ENCODE peak calls at places on chromosomes 12 and 14, in eight cellular contexts. One of them, this sample, is unnamed.

GRCh38 chr12:69575346-69575745 is 9.9 kb upstream of the CCT2 start:
- DNase-seq in GM04503: no peak
- DNase-seq in kidney: no peak
- DNase-seq in SK-N-DZ: no peak
- DNase-seq in brain microvascular endothelial cell: no peak
- DNase-seq in frontal cortex: no peak
- DNase-seq in HEK293T: no peak
- DNase-seq in cardiac muscle cell: no peak
- DNase-seq in this sample: peak

GRCh38 chr14:51529731-51530130 is 122.0 kb upstream of the FRMD6 start:
- DNase-seq in kidney: no peak
- DNase-seq in GM04503: no peak
- DNase-seq in HEK293T: no peak
- DNase-seq in brain microvascular endothelial cell: no peak
- DNase-seq in SK-N-DZ: no peak
- DNase-seq in cardiac muscle cell: no peak
- DNase-seq in frontal cortex: no peak
- DNase-seq in this sample: no peak

GRCh38 chr12:17076335-17076734 is 470.4 kb upstream of the LMO3 start:
- DNase-seq in kidney: no peak
- DNase-seq in HEK293T: no peak
- DNase-seq in GM04503: no peak
- DNase-seq in frontal cortex: no peak
- DNase-seq in cardiac muscle cell: no peak
- DNase-seq in brain microvascular endothelial cell: no peak
- DNase-seq in SK-N-DZ: no peak
- DNase-seq in this sample: no peak

GRCh38 chr14:96049932-96050331 is 10.8 kb downstream of the C14orf132 start:
- DNase-seq in brain microvascular endothelial cell: no peak
- DNase-seq in SK-N-DZ: no peak
- DNase-seq in kidney: no peak
- DNase-seq in HEK293T: no peak
- DNase-seq in frontal cortex: no peak
- DNase-seq in cardiac muscle cell: no peak
- DNase-seq in GM04503: no peak
- DNase-seq in this sample: no peak

GRCh38 chr14:79117561-79117960 is 947.4 kb downstream of the NRXN3 start:
- DNase-seq in HEK293T: no peak
- DNase-seq in brain microvascular endothelial cell: no peak
- DNase-seq in GM04503: no peak
- DNase-seq in cardiac muscle cell: no peak
- DNase-seq in SK-N-DZ: no peak
- DNase-seq in frontal cortex: no peak
- DNase-seq in kidney: no peak
- DNase-seq in this sample: no peak

GRCh38 chr12:90936230-90937005 is 18.6 kb downstream of the CCER1 start:
- DNase-seq in brain microvascular endothelial cell: no peak
- DNase-seq in HEK293T: no peak
- DNase-seq in cardiac muscle cell: no peak
- DNase-seq in GM04503: no peak
- DNase-seq in SK-N-DZ: no peak
- DNase-seq in frontal cortex: no peak
- DNase-seq in kidney: peak
- DNase-seq in this sample: no peak

GRCh38 chr12:40098406-40099145 is 7.3 kb downstream of the SLC2A13 start:
- DNase-seq in SK-N-DZ: no peak
- DNase-seq in kidney: no peak
- DNase-seq in frontal cortex: no peak
- DNase-seq in cardiac muscle cell: no peak
- DNase-seq in GM04503: no peak
- DNase-seq in HEK293T: no peak
- DNase-seq in brain microvascular endothelial cell: no peak
- DNase-seq in this sample: no peak

GRCh38 chr14:104184911-104185499 is 46.6 kb downstream of the KIF26A start:
- DNase-seq in cardiac muscle cell: no peak
- DNase-seq in kidney: no peak
- DNase-seq in frontal cortex: no peak
- DNase-seq in GM04503: no peak
- DNase-seq in brain microvascular endothelial cell: no peak
- DNase-seq in HEK293T: no peak
- DNase-seq in SK-N-DZ: no peak
- DNase-seq in this sample: no peak

GRCh38 chr14:99728231-99728920 is 44.3 kb downstream of the CYP46A1 start:
- DNase-seq in HEK293T: no peak
- DNase-seq in kidney: peak
- DNase-seq in SK-N-DZ: no peak
- DNase-seq in brain microvascular endothelial cell: no peak
- DNase-seq in GM04503: no peak
- DNase-seq in frontal cortex: no peak
- DNase-seq in cardiac muscle cell: no peak
- DNase-seq in this sample: no peak

GRCh38 chr14:54085841-54086240 is 129.2 kb upstream of the BMP4 start:
- DNase-seq in SK-N-DZ: no peak
- DNase-seq in kidney: no peak
- DNase-seq in HEK293T: no peak
- DNase-seq in frontal cortex: no peak
- DNase-seq in cardiac muscle cell: no peak
- DNase-seq in GM04503: no peak
- DNase-seq in brain microvascular endothelial cell: no peak
- DNase-seq in this sample: no peak

GRCh38 chr14:87992720-87993484 is at the start of gene GALC:
- DNase-seq in frontal cortex: peak
- DNase-seq in kidney: peak
- DNase-seq in SK-N-DZ: peak
- DNase-seq in HEK293T: peak
- DNase-seq in GM04503: peak
- DNase-seq in brain microvascular endothelial cell: peak
- DNase-seq in cardiac muscle cell: peak
- DNase-seq in this sample: peak

GRCh38 chr14:26173581-26173980 is 424.3 kb downstream of the NOVA1 start:
- DNase-seq in brain microvascular endothelial cell: no peak
- DNase-seq in kidney: no peak
- DNase-seq in GM04503: no peak
- DNase-seq in frontal cortex: no peak
- DNase-seq in cardiac muscle cell: no peak
- DNase-seq in HEK293T: no peak
- DNase-seq in SK-N-DZ: no peak
- DNase-seq in this sample: no peak

GRCh38 chr14:94365624-94366023 is 22.8 kb downstream of the SERPINA1 start:
- DNase-seq in frontal cortex: no peak
- DNase-seq in HEK293T: no peak
- DNase-seq in GM04503: no peak
- DNase-seq in cardiac muscle cell: no peak
- DNase-seq in kidney: no peak
- DNase-seq in brain microvascular endothelial cell: no peak
- DNase-seq in SK-N-DZ: no peak
- DNase-seq in this sample: no peak

GRCh38 chr12:75548879-75549278 is 37.5 kb upstream of the KRR1 start:
- DNase-seq in frontal cortex: no peak
- DNase-seq in cardiac muscle cell: no peak
- DNase-seq in brain microvascular endothelial cell: no peak
- DNase-seq in GM04503: no peak
- DNase-seq in HEK293T: no peak
- DNase-seq in SK-N-DZ: no peak
- DNase-seq in kidney: no peak
- DNase-seq in this sample: no peak

GRCh38 chr12:11795910-11796459 is 146.5 kb downstream of the ETV6 start:
- DNase-seq in cardiac muscle cell: peak
- DNase-seq in GM04503: no peak
- DNase-seq in frontal cortex: no peak
- DNase-seq in brain microvascular endothelial cell: peak
- DNase-seq in SK-N-DZ: no peak
- DNase-seq in HEK293T: no peak
- DNase-seq in kidney: no peak
- DNase-seq in this sample: peak

GRCh38 chr14:75561013-75561432 is 17.4 kb upstream of the FLVCR2 start:
- DNase-seq in brain microvascular endothelial cell: peak
- DNase-seq in cardiac muscle cell: peak
- DNase-seq in SK-N-DZ: peak
- DNase-seq in GM04503: no peak
- DNase-seq in kidney: peak
- DNase-seq in HEK293T: peak
- DNase-seq in frontal cortex: peak
- DNase-seq in this sample: peak

GRCh38 chr14:70785556-70785955 is 23.8 kb downstream of the MAP3K9 start:
- DNase-seq in GM04503: no peak
- DNase-seq in cardiac muscle cell: no peak
- DNase-seq in HEK293T: no peak
- DNase-seq in kidney: no peak
- DNase-seq in brain microvascular endothelial cell: peak
- DNase-seq in SK-N-DZ: no peak
- DNase-seq in frontal cortex: no peak
- DNase-seq in this sample: no peak

GRCh38 chr14:25953532-25954144 is 644.2 kb downstream of the NOVA1 start:
- DNase-seq in frontal cortex: no peak
- DNase-seq in GM04503: no peak
- DNase-seq in cardiac muscle cell: no peak
- DNase-seq in brain microvascular endothelial cell: peak
- DNase-seq in HEK293T: no peak
- DNase-seq in kidney: no peak
- DNase-seq in SK-N-DZ: no peak
- DNase-seq in this sample: no peak

GRCh38 chr12:53719649-53720048 is 7.6 kb downstream of the CALCOCO1 start:
- DNase-seq in GM04503: no peak
- DNase-seq in HEK293T: no peak
- DNase-seq in kidney: no peak
- DNase-seq in SK-N-DZ: no peak
- DNase-seq in frontal cortex: no peak
- DNase-seq in brain microvascular endothelial cell: no peak
- DNase-seq in cardiac muscle cell: no peak
- DNase-seq in this sample: peak

GRCh38 chr12:51023625-51024395 is 2.4 kb downstream of the SLC11A2 start:
- DNase-seq in SK-N-DZ: no peak
- DNase-seq in frontal cortex: no peak
- DNase-seq in HEK293T: no peak
- DNase-seq in GM04503: no peak
- DNase-seq in brain microvascular endothelial cell: no peak
- DNase-seq in cardiac muscle cell: no peak
- DNase-seq in kidney: no peak
- DNase-seq in this sample: no peak

GRCh38 chr12:50936821-50937220 is 15.5 kb upstream of the HIGD1C start:
- DNase-seq in frontal cortex: no peak
- DNase-seq in SK-N-DZ: no peak
- DNase-seq in GM04503: no peak
- DNase-seq in cardiac muscle cell: no peak
- DNase-seq in brain microvascular endothelial cell: no peak
- DNase-seq in HEK293T: no peak
- DNase-seq in kidney: no peak
- DNase-seq in this sample: no peak

GRCh38 chr14:66444271-66444987 is 41.7 kb upstream of the CCDC196 start:
- DNase-seq in GM04503: no peak
- DNase-seq in frontal cortex: no peak
- DNase-seq in brain microvascular endothelial cell: no peak
- DNase-seq in kidney: no peak
- DNase-seq in cardiac muscle cell: no peak
- DNase-seq in SK-N-DZ: no peak
- DNase-seq in HEK293T: no peak
- DNase-seq in this sample: no peak

GRCh38 chr14:75979641-75980422 is 2.0 kb downstream of the TGFB3 start:
- DNase-seq in HEK293T: no peak
- DNase-seq in cardiac muscle cell: no peak
- DNase-seq in kidney: peak
- DNase-seq in GM04503: no peak
- DNase-seq in SK-N-DZ: peak
- DNase-seq in brain microvascular endothelial cell: no peak
- DNase-seq in frontal cortex: no peak
- DNase-seq in this sample: no peak

GRCh38 chr12:57380300-57380699 is 50.5 kb downstream of the R3HDM2 start:
- DNase-seq in cardiac muscle cell: no peak
- DNase-seq in HEK293T: no peak
- DNase-seq in SK-N-DZ: no peak
- DNase-seq in kidney: no peak
- DNase-seq in brain microvascular endothelial cell: no peak
- DNase-seq in GM04503: no peak
- DNase-seq in frontal cortex: no peak
- DNase-seq in this sample: no peak

GRCh38 chr12:40020261-40020691 is 85.6 kb downstream of the SLC2A13 start:
- DNase-seq in brain microvascular endothelial cell: no peak
- DNase-seq in frontal cortex: no peak
- DNase-seq in GM04503: no peak
- DNase-seq in cardiac muscle cell: no peak
- DNase-seq in SK-N-DZ: no peak
- DNase-seq in HEK293T: no peak
- DNase-seq in kidney: no peak
- DNase-seq in this sample: no peak

GRCh38 chr12:90020006-90020405 is 311.4 kb upstream of the ATP2B1 start:
- DNase-seq in frontal cortex: no peak
- DNase-seq in cardiac muscle cell: no peak
- DNase-seq in SK-N-DZ: no peak
- DNase-seq in GM04503: no peak
- DNase-seq in kidney: no peak
- DNase-seq in brain microvascular endothelial cell: no peak
- DNase-seq in HEK293T: no peak
- DNase-seq in this sample: no peak

GRCh38 chr12:93722757-93723567 is 45.8 kb downstream of the CRADD start:
- DNase-seq in kidney: no peak
- DNase-seq in cardiac muscle cell: no peak
- DNase-seq in SK-N-DZ: no peak
- DNase-seq in brain microvascular endothelial cell: no peak
- DNase-seq in GM04503: no peak
- DNase-seq in HEK293T: no peak
- DNase-seq in frontal cortex: no peak
- DNase-seq in this sample: peak

GRCh38 chr14:24418492-24418873 is 11.0 kb downstream of the CBLN3 start:
- DNase-seq in GM04503: no peak
- DNase-seq in SK-N-DZ: no peak
- DNase-seq in cardiac muscle cell: no peak
- DNase-seq in HEK293T: no peak
- DNase-seq in frontal cortex: no peak
- DNase-seq in brain microvascular endothelial cell: no peak
- DNase-seq in kidney: no peak
- DNase-seq in this sample: no peak

GRCh38 chr14:73878436-73878835 is 8.2 kb upstream of the ZNF410 start:
- DNase-seq in HEK293T: no peak
- DNase-seq in frontal cortex: no peak
- DNase-seq in cardiac muscle cell: no peak
- DNase-seq in kidney: no peak
- DNase-seq in brain microvascular endothelial cell: no peak
- DNase-seq in GM04503: no peak
- DNase-seq in SK-N-DZ: no peak
- DNase-seq in this sample: peak

GRCh38 chr12:103495783-103496456 is at the start of gene C12orf42:
- DNase-seq in cardiac muscle cell: peak
- DNase-seq in kidney: peak
- DNase-seq in SK-N-DZ: peak
- DNase-seq in GM04503: no peak
- DNase-seq in brain microvascular endothelial cell: no peak
- DNase-seq in HEK293T: peak
- DNase-seq in frontal cortex: peak
- DNase-seq in this sample: peak

This sample was measured in HFFc6.